ENCODE peak calls at places on chromosomes 12 and 14, in ten cellular contexts. One of them, this sample, is unnamed.

GRCh38 chr14:59251811-59252771 is 63.6 kb downstream of the DAAM1 start:
- DNase-seq in adipocyte: no peak
- DNase-seq in RCC 7860: peak
- DNase-seq in kidney glomerular epithelial cell: peak
- DNase-seq in nucleus accumbens: no peak
- DNase-seq in NCI-H1694 treated with DMSO at 0.1 percent for 48 hours: no peak
- DNase-seq in NCI-H1105: no peak
- DNase-seq in left lung: no peak
- DNase-seq in hypothalamus: no peak
- DNase-seq in T-helper 9 cell: no peak
- DNase-seq in this sample: no peak

GRCh38 chr12:3107071-3107583 is 29.9 kb downstream of the TSPAN9 start:
- DNase-seq in NCI-H1694 treated with DMSO at 0.1 percent for 48 hours: no peak
- DNase-seq in hypothalamus: no peak
- DNase-seq in left lung: no peak
- DNase-seq in adipocyte: peak
- DNase-seq in kidney glomerular epithelial cell: peak
- DNase-seq in nucleus accumbens: no peak
- DNase-seq in NCI-H1105: no peak
- DNase-seq in RCC 7860: peak
- DNase-seq in T-helper 9 cell: no peak
- DNase-seq in this sample: peak

GRCh38 chr14:77653473-77653872 is 37.0 kb upstream of the SPTLC2 start:
- DNase-seq in left lung: no peak
- DNase-seq in nucleus accumbens: no peak
- DNase-seq in RCC 7860: no peak
- DNase-seq in hypothalamus: no peak
- DNase-seq in kidney glomerular epithelial cell: no peak
- DNase-seq in adipocyte: no peak
- DNase-seq in NCI-H1694 treated with DMSO at 0.1 percent for 48 hours: no peak
- DNase-seq in NCI-H1105: no peak
- DNase-seq in T-helper 9 cell: no peak
- DNase-seq in this sample: no peak

GRCh38 chr12:89138048-89138852 is 214.1 kb downstream of the DUSP6 start:
- DNase-seq in nucleus accumbens: no peak
- DNase-seq in RCC 7860: no peak
- DNase-seq in kidney glomerular epithelial cell: no peak
- DNase-seq in T-helper 9 cell: no peak
- DNase-seq in NCI-H1694 treated with DMSO at 0.1 percent for 48 hours: no peak
- DNase-seq in NCI-H1105: no peak
- DNase-seq in adipocyte: no peak
- DNase-seq in hypothalamus: no peak
- DNase-seq in left lung: no peak
- DNase-seq in this sample: no peak

GRCh38 chr12:108846320-108846719 is 11.1 kb downstream of the SSH1 start:
- DNase-seq in kidney glomerular epithelial cell: no peak
- DNase-seq in hypothalamus: peak
- DNase-seq in T-helper 9 cell: no peak
- DNase-seq in nucleus accumbens: peak
- DNase-seq in RCC 7860: no peak
- DNase-seq in NCI-H1105: no peak
- DNase-seq in left lung: no peak
- DNase-seq in NCI-H1694 treated with DMSO at 0.1 percent for 48 hours: peak
- DNase-seq in adipocyte: no peak
- DNase-seq in this sample: no peak

GRCh38 chr12:42469355-42470006 is 120.1 kb downstream of the PRICKLE1 start:
- DNase-seq in NCI-H1105: no peak
- DNase-seq in adipocyte: no peak
- DNase-seq in RCC 7860: no peak
- DNase-seq in kidney glomerular epithelial cell: no peak
- DNase-seq in nucleus accumbens: no peak
- DNase-seq in left lung: no peak
- DNase-seq in hypothalamus: no peak
- DNase-seq in T-helper 9 cell: no peak
- DNase-seq in NCI-H1694 treated with DMSO at 0.1 percent for 48 hours: no peak
- DNase-seq in this sample: no peak

GRCh38 chr12:92338102-92338501 is 192.5 kb upstream of the BTG1 start:
- DNase-seq in nucleus accumbens: no peak
- DNase-seq in T-helper 9 cell: no peak
- DNase-seq in RCC 7860: no peak
- DNase-seq in adipocyte: no peak
- DNase-seq in NCI-H1105: no peak
- DNase-seq in hypothalamus: no peak
- DNase-seq in kidney glomerular epithelial cell: no peak
- DNase-seq in left lung: no peak
- DNase-seq in NCI-H1694 treated with DMSO at 0.1 percent for 48 hours: no peak
- DNase-seq in this sample: no peak

GRCh38 chr12:18683603-18684002 is 54.2 kb downstream of the PLCZ1 start:
- DNase-seq in hypothalamus: no peak
- DNase-seq in nucleus accumbens: no peak
- DNase-seq in NCI-H1694 treated with DMSO at 0.1 percent for 48 hours: no peak
- DNase-seq in adipocyte: peak
- DNase-seq in T-helper 9 cell: no peak
- DNase-seq in NCI-H1105: no peak
- DNase-seq in RCC 7860: peak
- DNase-seq in kidney glomerular epithelial cell: peak
- DNase-seq in left lung: no peak
- DNase-seq in this sample: no peak

GRCh38 chr12:56151672-56152131 is 685 bp upstream of the MYL6B start:
- DNase-seq in kidney glomerular epithelial cell: peak
- DNase-seq in NCI-H1694 treated with DMSO at 0.1 percent for 48 hours: peak
- DNase-seq in adipocyte: peak
- DNase-seq in RCC 7860: peak
- DNase-seq in hypothalamus: no peak
- DNase-seq in T-helper 9 cell: peak
- DNase-seq in NCI-H1105: no peak
- DNase-seq in left lung: peak
- DNase-seq in nucleus accumbens: peak
- DNase-seq in this sample: no peak

GRCh38 chr12:33654313-33654712 is 214.7 kb upstream of the SYT10 start:
- DNase-seq in NCI-H1694 treated with DMSO at 0.1 percent for 48 hours: no peak
- DNase-seq in NCI-H1105: no peak
- DNase-seq in T-helper 9 cell: no peak
- DNase-seq in RCC 7860: no peak
- DNase-seq in nucleus accumbens: no peak
- DNase-seq in adipocyte: no peak
- DNase-seq in kidney glomerular epithelial cell: no peak
- DNase-seq in left lung: no peak
- DNase-seq in hypothalamus: no peak
- DNase-seq in this sample: no peak

GRCh38 chr12:2013527-2014223 is 9.4 kb upstream of the DCP1B start:
- DNase-seq in left lung: no peak
- DNase-seq in kidney glomerular epithelial cell: no peak
- DNase-seq in adipocyte: no peak
- DNase-seq in NCI-H1105: no peak
- DNase-seq in RCC 7860: no peak
- DNase-seq in nucleus accumbens: no peak
- DNase-seq in T-helper 9 cell: no peak
- DNase-seq in NCI-H1694 treated with DMSO at 0.1 percent for 48 hours: no peak
- DNase-seq in hypothalamus: no peak
- DNase-seq in this sample: no peak

GRCh38 chr14:52067873-52068740 is 752 bp downstream of the NID2 start:
- DNase-seq in NCI-H1694 treated with DMSO at 0.1 percent for 48 hours: no peak
- DNase-seq in adipocyte: peak
- DNase-seq in nucleus accumbens: no peak
- DNase-seq in left lung: peak
- DNase-seq in T-helper 9 cell: no peak
- DNase-seq in NCI-H1105: no peak
- DNase-seq in hypothalamus: no peak
- DNase-seq in RCC 7860: no peak
- DNase-seq in kidney glomerular epithelial cell: no peak
- DNase-seq in this sample: no peak

GRCh38 chr14:77641534-77642341 is 25.3 kb upstream of the SPTLC2 start:
- DNase-seq in kidney glomerular epithelial cell: no peak
- DNase-seq in NCI-H1105: no peak
- DNase-seq in nucleus accumbens: peak
- DNase-seq in NCI-H1694 treated with DMSO at 0.1 percent for 48 hours: no peak
- DNase-seq in T-helper 9 cell: peak
- DNase-seq in RCC 7860: no peak
- DNase-seq in adipocyte: peak
- DNase-seq in left lung: peak
- DNase-seq in hypothalamus: peak
- DNase-seq in this sample: no peak

GRCh38 chr14:86521032-86521730 is 991.2 kb downstream of the FLRT2 start:
- DNase-seq in NCI-H1105: peak
- DNase-seq in T-helper 9 cell: no peak
- DNase-seq in NCI-H1694 treated with DMSO at 0.1 percent for 48 hours: no peak
- DNase-seq in nucleus accumbens: no peak
- DNase-seq in kidney glomerular epithelial cell: no peak
- DNase-seq in RCC 7860: no peak
- DNase-seq in left lung: no peak
- DNase-seq in adipocyte: no peak
- DNase-seq in hypothalamus: no peak
- DNase-seq in this sample: no peak

GRCh38 chr12:96073346-96074336 is 38.3 kb upstream of the LTA4H start:
- DNase-seq in nucleus accumbens: no peak
- DNase-seq in left lung: no peak
- DNase-seq in kidney glomerular epithelial cell: no peak
- DNase-seq in T-helper 9 cell: no peak
- DNase-seq in NCI-H1694 treated with DMSO at 0.1 percent for 48 hours: peak
- DNase-seq in NCI-H1105: no peak
- DNase-seq in hypothalamus: no peak
- DNase-seq in adipocyte: peak
- DNase-seq in RCC 7860: no peak
- DNase-seq in this sample: no peak

GRCh38 chr14:91396959-91397815 is 20.4 kb downstream of the CCDC88C start:
- DNase-seq in hypothalamus: no peak
- DNase-seq in nucleus accumbens: no peak
- DNase-seq in T-helper 9 cell: peak
- DNase-seq in NCI-H1105: peak
- DNase-seq in left lung: peak
- DNase-seq in NCI-H1694 treated with DMSO at 0.1 percent for 48 hours: no peak
- DNase-seq in RCC 7860: no peak
- DNase-seq in adipocyte: no peak
- DNase-seq in kidney glomerular epithelial cell: no peak
- DNase-seq in this sample: no peak

GRCh38 chr12:46402861-46403731 is 30.5 kb upstream of the SLC38A2 start:
- DNase-seq in kidney glomerular epithelial cell: no peak
- DNase-seq in hypothalamus: no peak
- DNase-seq in NCI-H1694 treated with DMSO at 0.1 percent for 48 hours: no peak
- DNase-seq in RCC 7860: no peak
- DNase-seq in adipocyte: peak
- DNase-seq in T-helper 9 cell: no peak
- DNase-seq in nucleus accumbens: no peak
- DNase-seq in NCI-H1105: no peak
- DNase-seq in left lung: no peak
- DNase-seq in this sample: no peak